ENCODE peak calls at places on chromosomes 1 and 21, in seven cellular contexts. I, U, P, G, R, M and J are unnamed samples.

GRCh38 chr1:26472330-26472900 is at the start of gene HMGN2:
- DNase-seq in M (peak; percentile 78), R (peak; percentile 96), U (peak; percentile 88), G (peak; percentile 78), P (peak; percentile 86), I (peak; percentile 87), J (peak; percentile 37)

GRCh38 chr1:88891318-88892145 is at the start of gene GTF2B:
- DNase-seq in R (peak; percentile 94), M (peak; percentile 54), P (peak; percentile 98), I (peak; percentile 67), G (peak; percentile 97), U (peak; percentile 82), J (peak; percentile 92)

GRCh38 chr1:162475089-162475488 is 22.5 kb upstream of the UHMK1 start:
- DNase-seq in G (no peak), U (no peak), M (no peak), P (no peak), R (no peak), I (no peak), J (no peak)

GRCh38 chr21:20013851-20014250 is 984.4 kb upstream of the NCAM2 start:
- DNase-seq in U (no peak), M (no peak), P (no peak), I (no peak), R (no peak), G (no peak), J (no peak)

GRCh38 chr1:47519491-47519890 is 81.6 kb downstream of the FOXD2 start:
- DNase-seq in R (no peak), G (no peak), U (no peak), M (no peak), I (no peak), P (no peak), J (no peak)

GRCh38 chr1:41861509-41862410 is 57.0 kb downstream of the HIVEP3 start:
- DNase-seq in P (no peak), M (no peak), U (no peak), I (no peak), G (no peak), R (no peak), J (peak; percentile 79)

GRCh38 chr1:160567858-160568682 is 11.2 kb downstream of the CD84 start:
- DNase-seq in U (no peak), M (no peak), I (no peak), P (no peak), R (peak; percentile 36), G (no peak), J (no peak)

GRCh38 chr21:41754481-41754891 is 12.4 kb downstream of the RIPK4 start:
- DNase-seq in I (no peak), P (no peak), U (peak; percentile 59), R (peak; percentile 67), G (no peak), M (no peak), J (peak; percentile 87)

GRCh38 chr1:30274176-30274936 is 449.0 kb downstream of the MATN1 start:
- DNase-seq in G (no peak), U (peak; percentile 30), M (no peak), I (no peak), R (no peak), P (no peak), J (no peak)

GRCh38 chr1:248243204-248243603 is 12.0 kb downstream of the OR2M4 start:
- DNase-seq in M (no peak), P (no peak), I (no peak), G (peak; percentile 3), R (peak; percentile 30), U (no peak), J (peak; percentile 12)

GRCh38 chr1:227356582-227357228 is 38.4 kb upstream of the CDC42BPA start:
- DNase-seq in U (peak; percentile 93), G (no peak), R (peak; percentile 88), I (no peak), M (peak; percentile 92), P (no peak), J (peak; percentile 62)

GRCh38 chr1:64975740-64976139 is 9.4 kb upstream of the JAK1 start:
- DNase-seq in M (no peak), P (no peak), I (no peak), G (no peak), U (no peak), R (no peak), J (no peak)

DNA sequence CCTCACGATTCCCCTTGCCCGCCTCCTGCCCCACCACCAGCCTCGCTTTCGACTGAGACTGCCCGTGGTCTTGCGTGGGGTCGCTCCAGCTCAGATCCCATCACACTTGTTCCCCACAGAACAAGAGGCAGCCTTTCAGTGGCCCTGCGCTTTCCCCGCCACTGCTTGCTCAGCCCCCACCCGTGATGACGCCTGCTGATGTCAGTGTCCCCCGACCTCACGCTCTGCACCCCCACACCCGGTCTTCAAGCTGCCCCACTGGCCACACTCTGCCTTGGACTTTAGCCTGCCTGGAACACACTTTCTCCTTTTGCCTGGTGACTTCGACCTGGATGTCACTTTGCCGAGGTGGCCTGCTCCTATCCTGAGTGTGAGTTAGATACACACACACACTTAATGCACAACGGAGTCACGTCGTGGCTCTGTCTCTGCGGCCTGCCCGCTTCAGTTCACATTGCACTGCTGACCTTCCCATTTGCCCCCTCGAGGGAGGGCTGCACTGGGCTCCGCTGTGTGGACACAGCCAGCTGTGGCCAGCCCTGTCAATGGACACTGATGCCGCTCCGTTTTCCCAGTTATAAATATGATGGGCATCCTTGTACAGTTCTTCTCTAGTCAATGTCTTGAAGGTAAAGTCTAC is 13.0 kb downstream of the AGPAT3 start:
- DNase-seq in G (no peak), I (no peak), P (no peak), U (no peak), M (no peak), R (no peak), J (no peak)
- H3K18ac ChIP-seq in G (no peak overlapping the region), I (no peak overlapping the region), P (no peak overlapping the region), U (no peak overlapping the region), M (no peak overlapping the region), R (no peak overlapping the region), J (no peak overlapping the region)

DNA sequence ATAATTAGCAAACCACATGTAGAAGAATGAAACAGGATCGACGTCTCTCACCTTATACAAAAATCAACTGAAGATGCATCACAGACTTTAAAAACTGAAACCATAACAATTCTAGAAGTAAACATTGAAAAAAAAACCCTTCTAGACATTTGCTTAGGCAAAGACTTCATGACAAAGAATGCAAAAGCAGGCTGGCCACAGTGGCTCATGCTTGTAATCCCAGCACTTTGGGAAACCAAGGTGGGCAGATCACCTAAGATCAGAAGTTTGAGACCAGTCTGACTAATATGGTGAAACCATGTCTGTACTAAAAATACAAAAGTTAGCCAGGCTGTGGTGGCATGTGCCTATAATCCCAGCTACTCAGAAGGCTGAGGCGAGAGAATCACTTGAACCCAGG is 1351.7 kb downstream of the MRPL39 start:
- DNase-seq in R (no peak), P (no peak), I (no peak), M (no peak), U (no peak), G (no peak), J (no peak)
- H3K18ac ChIP-seq in R (no peak overlapping the region), P (no peak overlapping the region), I (no peak overlapping the region), M (no peak overlapping the region), U (no peak overlapping the region), G (no peak overlapping the region), J (no peak overlapping the region)

GRCh38 chr1:33377013-33377412 is 53.9 kb downstream of the PHC2 start:
- DNase-seq in G (no peak), P (no peak), I (no peak), M (no peak), R (peak; percentile 31), U (no peak), J (peak; percentile 13)
- H3K18ac ChIP-seq in G (peak overlapping the region; percentile 24), P (no peak overlapping the region), I (no peak overlapping the region), M (no peak overlapping the region), R (no peak overlapping the region), U (no peak overlapping the region), J (no peak overlapping the region)

DNA sequence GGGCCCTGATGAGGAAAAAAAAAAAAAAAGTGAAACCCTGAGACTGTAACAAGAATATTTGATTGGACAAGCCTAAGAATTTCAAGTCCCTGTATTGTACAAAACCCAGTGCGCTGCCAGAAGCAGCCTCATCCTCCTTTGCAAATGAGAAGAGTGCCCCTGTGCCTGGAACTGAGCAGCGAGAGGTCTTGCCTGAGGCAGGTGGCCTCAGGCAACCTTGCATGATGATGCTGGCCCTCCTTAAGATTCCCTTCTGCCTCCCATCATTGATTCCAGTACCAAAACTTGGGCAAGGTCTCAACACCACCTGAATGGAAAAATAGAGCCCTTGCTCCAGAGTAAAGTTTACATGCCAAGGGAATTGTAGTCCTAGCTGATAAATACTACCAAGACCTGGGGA is 129.6 kb upstream of the RAB4A start:
- DNase-seq in P (no peak), I (no peak), G (no peak), U (no peak), R (no peak), M (no peak), J (peak; percentile 86)
- H3K18ac ChIP-seq in P (no peak overlapping the region), I (no peak overlapping the region), G (no peak overlapping the region), U (no peak overlapping the region), R (no peak overlapping the region), M (no peak overlapping the region), J (peak overlapping the region; percentile 19)

GRCh38 chr1:181350146-181350545 is 133.2 kb upstream of the CACNA1E start:
- DNase-seq in U (no peak), P (no peak), R (no peak), M (no peak), I (no peak), G (no peak), J (no peak)

GRCh38 chr1:181352695-181353094 is 130.6 kb upstream of the CACNA1E start:
- DNase-seq in M (no peak), G (no peak), P (no peak), U (no peak), R (no peak), I (no peak), J (no peak)

GRCh38 chr1:181347495-181348390 is 135.6 kb upstream of the CACNA1E start:
- DNase-seq in U (no peak), I (no peak), G (no peak), P (no peak), M (no peak), R (no peak), J (no peak)

GRCh38 chr1:181351740-181352139 is 131.6 kb upstream of the CACNA1E start:
- DNase-seq in G (no peak), P (no peak), R (no peak), I (no peak), U (no peak), M (no peak), J (no peak)

GRCh38 chr1:181349512-181349911 is 133.8 kb upstream of the CACNA1E start:
- DNase-seq in G (no peak), M (no peak), U (no peak), R (no peak), P (no peak), I (no peak), J (no peak)
- H3K18ac ChIP-seq in G (no peak overlapping the region), M (no peak overlapping the region), U (no peak overlapping the region), R (no peak overlapping the region), P (no peak overlapping the region), I (no peak overlapping the region), J (no peak overlapping the region)

GRCh38 chr21:27823652-27824201 is 856.8 kb upstream of the ADAMTS5 start:
- DNase-seq in G (no peak), M (no peak), P (no peak), U (no peak), R (no peak), I (no peak), J (no peak)

GRCh38 chr21:27831821-27832569 is 865.1 kb upstream of the ADAMTS5 start:
- DNase-seq in I (no peak), R (no peak), G (peak; percentile 57), P (peak; percentile 82), U (no peak), M (no peak), J (no peak)

GRCh38 chr21:27831177-27831576 is 864.3 kb upstream of the ADAMTS5 start:
- DNase-seq in M (no peak), U (no peak), I (no peak), P (no peak), G (no peak), R (no peak), J (no peak)

GRCh38 chr21:27825035-27825434 is 858.1 kb upstream of the ADAMTS5 start:
- DNase-seq in U (peak; percentile 40), P (no peak), R (peak; percentile 13), M (no peak), I (no peak), G (no peak), J (no peak)

GRCh38 chr21:27827972-27828371 is 861.1 kb upstream of the ADAMTS5 start:
- DNase-seq in U (no peak), I (no peak), G (no peak), P (no peak), R (no peak), M (no peak), J (no peak)
- H3K18ac ChIP-seq in U (no peak overlapping the region), I (no peak overlapping the region), G (peak overlapping the region; percentile 42), P (no peak overlapping the region), R (no peak overlapping the region), M (no peak overlapping the region), J (no peak overlapping the region)